ENCODE peak calls at places on chromosomes 6 and 20, in eight cellular contexts. One of them, this sample, is unnamed. For H3K27me3, the result is how much of the 10 kb centered on the place peaks cover.

GRCh38 chr6:106163966-106164877 is 78.1 kb downstream of the PRDM1 start:
- DNase-seq in IMR-90: peak
- DNase-seq in cardiac muscle cell: no peak
- DNase-seq in breast epithelium: no peak
- DNase-seq in SK-N-SH: no peak
- DNase-seq in neural progenitor cell: no peak
- DNase-seq in psoas muscle: peak
- DNase-seq in AG04450: peak
- DNase-seq in this sample: no peak

GRCh38 chr6:80343511-80343910 is 237.0 kb downstream of the BCKDHB start:
- DNase-seq in neural progenitor cell: no peak
- DNase-seq in psoas muscle: no peak
- DNase-seq in breast epithelium: no peak
- DNase-seq in cardiac muscle cell: no peak
- DNase-seq in IMR-90: peak
- DNase-seq in SK-N-SH: no peak
- DNase-seq in AG04450: no peak
- DNase-seq in this sample: no peak

GRCh38 chr6:23659125-23659524 is 466.9 kb upstream of the NRSN1 start:
- DNase-seq in psoas muscle: no peak
- DNase-seq in breast epithelium: no peak
- DNase-seq in cardiac muscle cell: peak
- DNase-seq in IMR-90: peak
- DNase-seq in AG04450: no peak
- DNase-seq in SK-N-SH: peak
- DNase-seq in neural progenitor cell: peak
- DNase-seq in this sample: peak

GRCh38 chr6:163226836-163227485 is 187.6 kb upstream of the QKI start:
- DNase-seq in neural progenitor cell: no peak
- DNase-seq in IMR-90: no peak
- DNase-seq in breast epithelium: no peak
- DNase-seq in psoas muscle: no peak
- DNase-seq in AG04450: no peak
- DNase-seq in cardiac muscle cell: no peak
- DNase-seq in SK-N-SH: no peak
- DNase-seq in this sample: peak

GRCh38 chr6:159053781-159054398 is 9.1 kb upstream of the TAGAP start:
- DNase-seq in IMR-90: no peak
- DNase-seq in neural progenitor cell: no peak
- DNase-seq in cardiac muscle cell: no peak
- DNase-seq in AG04450: no peak
- DNase-seq in SK-N-SH: no peak
- DNase-seq in breast epithelium: no peak
- DNase-seq in psoas muscle: no peak
- DNase-seq in this sample: no peak

GRCh38 chr6:105136433-105137350 is 43.1 kb downstream of the POPDC3 start:
- DNase-seq in cardiac muscle cell: peak
- DNase-seq in AG04450: peak
- DNase-seq in IMR-90: peak
- DNase-seq in SK-N-SH: peak
- DNase-seq in psoas muscle: peak
- DNase-seq in breast epithelium: no peak
- DNase-seq in neural progenitor cell: peak
- DNase-seq in this sample: no peak

GRCh38 chr20:64113444-64113775 is 6.0 kb upstream of the NPBWR2 start:
- DNase-seq in AG04450: no peak
- DNase-seq in SK-N-SH: peak
- DNase-seq in neural progenitor cell: no peak
- DNase-seq in breast epithelium: no peak
- DNase-seq in cardiac muscle cell: no peak
- DNase-seq in psoas muscle: no peak
- DNase-seq in IMR-90: no peak
- DNase-seq in this sample: no peak

GRCh38 chr6:24927985-24928735 is 7.6 kb downstream of the RIPOR2 start:
- DNase-seq in SK-N-SH: no peak
- DNase-seq in neural progenitor cell: no peak
- DNase-seq in psoas muscle: no peak
- DNase-seq in IMR-90: peak
- DNase-seq in AG04450: peak
- DNase-seq in breast epithelium: no peak
- DNase-seq in cardiac muscle cell: no peak
- DNase-seq in this sample: no peak

GRCh38 chr20:51416532-51417244 is 125.8 kb downstream of the NFATC2 start:
- DNase-seq in breast epithelium: no peak
- DNase-seq in IMR-90: no peak
- DNase-seq in neural progenitor cell: no peak
- DNase-seq in cardiac muscle cell: no peak
- DNase-seq in psoas muscle: no peak
- DNase-seq in AG04450: no peak
- DNase-seq in SK-N-SH: no peak
- DNase-seq in this sample: no peak

GRCh38 chr6:91135406-91135805 is 548.5 kb upstream of the MAP3K7 start:
- DNase-seq in IMR-90: no peak
- DNase-seq in SK-N-SH: no peak
- DNase-seq in neural progenitor cell: no peak
- DNase-seq in breast epithelium: no peak
- DNase-seq in cardiac muscle cell: no peak
- DNase-seq in AG04450: no peak
- DNase-seq in psoas muscle: no peak
- DNase-seq in this sample: no peak

DNA sequence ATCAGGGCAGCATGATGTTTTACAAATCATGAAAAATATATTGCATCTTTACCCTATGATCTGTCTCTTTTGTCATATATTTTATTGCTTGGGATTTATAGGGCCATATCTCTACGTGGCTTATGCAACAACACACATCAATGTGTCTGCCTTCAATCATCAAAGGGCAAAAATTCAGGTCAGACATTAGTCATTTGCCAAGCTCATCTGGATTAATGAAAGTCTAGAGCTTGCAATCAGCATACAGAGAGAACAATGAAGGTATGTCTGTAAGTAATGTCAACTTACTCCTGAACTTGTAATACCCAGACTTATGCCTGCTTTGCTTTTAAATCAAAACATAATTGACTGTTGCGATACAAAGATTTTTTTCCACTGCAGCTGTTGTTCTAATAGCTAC is 282.7 kb downstream of the HAO1 start:
- DNase-seq in neural progenitor cell: no peak
- DNase-seq in breast epithelium: no peak
- DNase-seq in IMR-90: no peak
- DNase-seq in psoas muscle: no peak
- DNase-seq in SK-N-SH: no peak
- DNase-seq in AG04450: no peak
- DNase-seq in cardiac muscle cell: no peak
- DNase-seq in this sample: peak
- TF ChIP-seq CTCF in neural progenitor cell: no peak
- TF ChIP-seq CTCF in breast epithelium: no peak
- TF ChIP-seq CTCF in IMR-90: no peak
- TF ChIP-seq CTCF in psoas muscle: no peak
- TF ChIP-seq CTCF in SK-N-SH: no peak
- TF ChIP-seq CTCF in AG04450: no peak
- TF ChIP-seq CTCF in cardiac muscle cell: no peak
- TF ChIP-seq CTCF in this sample: no peak

GRCh38 chr6:75932067-75932466 is 140.4 kb downstream of the IMPG1 start:
- DNase-seq in SK-N-SH: peak
- DNase-seq in AG04450: no peak
- DNase-seq in IMR-90: peak
- DNase-seq in cardiac muscle cell: peak
- DNase-seq in breast epithelium: no peak
- DNase-seq in psoas muscle: no peak
- DNase-seq in neural progenitor cell: peak
- DNase-seq in this sample: peak

GRCh38 chr6:75933387-75933975 is 139.0 kb downstream of the IMPG1 start:
- DNase-seq in AG04450: no peak
- DNase-seq in SK-N-SH: no peak
- DNase-seq in breast epithelium: no peak
- DNase-seq in IMR-90: no peak
- DNase-seq in neural progenitor cell: no peak
- DNase-seq in psoas muscle: no peak
- DNase-seq in cardiac muscle cell: peak
- DNase-seq in this sample: no peak

GRCh38 chr6:75936682-75937081 is 135.8 kb downstream of the IMPG1 start:
- DNase-seq in cardiac muscle cell: no peak
- DNase-seq in psoas muscle: no peak
- DNase-seq in neural progenitor cell: no peak
- DNase-seq in IMR-90: no peak
- DNase-seq in AG04450: no peak
- DNase-seq in SK-N-SH: no peak
- DNase-seq in breast epithelium: no peak
- DNase-seq in this sample: no peak

GRCh38 chr6:75935473-75935793 is 137.0 kb downstream of the IMPG1 start:
- DNase-seq in neural progenitor cell: no peak
- DNase-seq in AG04450: no peak
- DNase-seq in SK-N-SH: no peak
- DNase-seq in breast epithelium: no peak
- DNase-seq in IMR-90: no peak
- DNase-seq in cardiac muscle cell: no peak
- DNase-seq in psoas muscle: no peak
- DNase-seq in this sample: no peak

GRCh38 chr6:75934643-75935472 is 137.6 kb downstream of the IMPG1 start:
- DNase-seq in AG04450: peak
- DNase-seq in cardiac muscle cell: peak
- DNase-seq in neural progenitor cell: peak
- DNase-seq in IMR-90: peak
- DNase-seq in SK-N-SH: peak
- DNase-seq in breast epithelium: no peak
- DNase-seq in psoas muscle: no peak
- DNase-seq in this sample: peak
- H3K4me3 ChIP-seq in AG04450: peak
- H3K4me3 ChIP-seq in cardiac muscle cell: peak
- H3K4me3 ChIP-seq in neural progenitor cell: peak
- H3K4me3 ChIP-seq in IMR-90: peak
- H3K4me3 ChIP-seq in SK-N-SH: peak
- H3K4me3 ChIP-seq in breast epithelium: peak
- H3K4me3 ChIP-seq in psoas muscle: peak
- H3K4me3 ChIP-seq in this sample: peak

GRCh38 chr20:59603176-59603575 is 1.2 kb upstream of the PHACTR3 start:
- DNase-seq in psoas muscle: no peak
- DNase-seq in breast epithelium: no peak
- DNase-seq in SK-N-SH: no peak
- DNase-seq in neural progenitor cell: no peak
- DNase-seq in IMR-90: no peak
- DNase-seq in AG04450: no peak
- DNase-seq in cardiac muscle cell: no peak
- DNase-seq in this sample: no peak
- H3K27me3 ChIP-seq in psoas muscle: under half
- H3K27me3 ChIP-seq in breast epithelium: under half
- H3K27me3 ChIP-seq in SK-N-SH: under half
- H3K27me3 ChIP-seq in neural progenitor cell: half or more
- H3K27me3 ChIP-seq in IMR-90: under half
- H3K27me3 ChIP-seq in AG04450: under half
- H3K27me3 ChIP-seq in cardiac muscle cell: under half
- H3K27me3 ChIP-seq in this sample: under half

DNA sequence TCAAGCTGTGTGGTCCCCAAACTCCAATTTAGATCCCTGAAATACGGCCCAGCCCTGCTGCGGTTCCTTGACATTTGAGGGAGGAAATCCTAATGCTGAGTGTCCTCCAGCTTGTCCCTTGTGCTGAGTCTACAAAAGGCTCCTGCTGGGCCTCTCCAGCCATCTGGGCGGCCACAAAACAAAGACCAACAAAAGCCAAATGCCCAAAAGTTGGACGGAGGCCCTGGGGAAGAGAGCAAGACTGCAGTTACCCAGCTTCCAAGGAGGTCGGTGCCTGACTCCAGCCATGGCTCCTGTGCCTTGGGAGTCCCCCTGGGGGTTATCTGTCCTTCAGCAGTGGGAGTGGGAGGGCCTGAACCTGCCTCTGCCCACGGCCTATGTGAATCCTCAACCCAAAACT is 162.4 kb upstream of the PDE10A start:
- DNase-seq in SK-N-SH: no peak
- DNase-seq in AG04450: no peak
- DNase-seq in neural progenitor cell: peak
- DNase-seq in psoas muscle: no peak
- DNase-seq in cardiac muscle cell: no peak
- DNase-seq in IMR-90: no peak
- DNase-seq in breast epithelium: no peak
- DNase-seq in this sample: no peak
- TF ChIP-seq CTCF in SK-N-SH: no peak
- TF ChIP-seq CTCF in AG04450: no peak
- TF ChIP-seq CTCF in neural progenitor cell: no peak
- TF ChIP-seq CTCF in psoas muscle: no peak
- TF ChIP-seq CTCF in cardiac muscle cell: no peak
- TF ChIP-seq CTCF in IMR-90: no peak
- TF ChIP-seq CTCF in breast epithelium: no peak
- TF ChIP-seq CTCF in this sample: no peak

DNA sequence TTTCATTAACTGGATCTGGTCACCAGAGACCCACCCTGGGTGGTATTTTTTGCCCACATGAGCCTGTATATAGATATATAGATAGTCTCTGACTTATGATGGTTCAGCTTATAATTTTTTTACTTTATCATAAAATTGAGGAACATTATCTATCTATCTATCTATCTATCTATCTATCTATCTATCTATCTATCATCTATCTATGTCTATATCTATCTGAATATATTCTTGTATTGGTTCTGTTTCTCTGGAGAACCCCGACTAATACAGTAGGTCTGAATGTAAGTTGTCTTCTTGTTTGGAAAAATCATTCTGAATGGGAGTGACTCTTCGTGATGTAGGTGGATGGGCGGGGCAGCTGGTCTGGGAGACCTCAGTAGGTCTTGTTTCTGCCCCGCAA is 13.3 kb upstream of the CDKN1A start:
- DNase-seq in cardiac muscle cell: no peak
- DNase-seq in breast epithelium: no peak
- DNase-seq in neural progenitor cell: no peak
- DNase-seq in AG04450: no peak
- DNase-seq in IMR-90: no peak
- DNase-seq in psoas muscle: no peak
- DNase-seq in SK-N-SH: no peak
- DNase-seq in this sample: no peak
- H3K4me3 ChIP-seq in cardiac muscle cell: no peak
- H3K4me3 ChIP-seq in breast epithelium: no peak
- H3K4me3 ChIP-seq in neural progenitor cell: no peak
- H3K4me3 ChIP-seq in AG04450: no peak
- H3K4me3 ChIP-seq in IMR-90: no peak
- H3K4me3 ChIP-seq in psoas muscle: no peak
- H3K4me3 ChIP-seq in SK-N-SH: no peak
- H3K4me3 ChIP-seq in this sample: no peak

This sample was measured in bronchial epithelial cell.